ENCODE peak calls at places on chromosome 7, in six cellular contexts. R is HFF-Myc; B is fibroblast of lung; X is activated effector memory CD4-positive, alpha-beta T cell treated with anti-CD3 and anti-CD28 coated beads, Interleukin-2, amount 50 U/mL, for 16 hours; M is DMS153; Z is heart left ventricle. S is an unnamed sample.

GRCh38 chr7:137304624-137305235 is 38.8 kb downstream of the PTN start:
- DNase-seq in R (no peak), B (peak), X (no peak), M (no peak), Z (no peak), S (no peak)

GRCh38 chr7:107856806-107857540 is 34.0 kb upstream of the DLD start:
- DNase-seq in R (no peak), B (peak), X (no peak), M (no peak), Z (no peak), S (no peak)

GRCh38 chr7:65896279-65896678 is 23.4 kb downstream of the VKORC1L1 start:
- DNase-seq in R (no peak), B (no peak), X (no peak), M (no peak), Z (no peak), S (no peak)

GRCh38 chr7:52540041-52540440 is 495.4 kb upstream of the POM121L12 start:
- DNase-seq in R (no peak), B (peak), X (no peak), M (no peak), Z (no peak), S (peak)

GRCh38 chr7:50119815-50120637 is 27.0 kb upstream of the ZPBP start:
- DNase-seq in R (no peak), B (no peak), X (peak), M (no peak), Z (no peak), S (peak)

GRCh38 chr7:130756316-130756715 is 22.3 kb upstream of the KLF14 start:
- DNase-seq in R (no peak), B (no peak), X (no peak), M (no peak), Z (no peak), S (no peak)

GRCh38 chr7:31664890-31665289 is 22.1 kb upstream of the PPP1R17 start:
- DNase-seq in R (no peak), B (no peak), X (no peak), M (no peak), Z (no peak), S (no peak)

GRCh38 chr7:80147543-80148376 is 13.1 kb downstream of the GNAI1 start:
- DNase-seq in R (no peak), B (peak), X (no peak), M (no peak), Z (no peak), S (no peak)

GRCh38 chr7:110591341-110591740 is 499.6 kb upstream of the LRRN3 start:
- DNase-seq in R (no peak), B (peak), X (no peak), M (no peak), Z (no peak), S (no peak)

GRCh38 chr7:104805449-104806317 is 208.3 kb upstream of the KMT2E start:
- DNase-seq in R (no peak), B (no peak), X (no peak), M (no peak), Z (no peak), S (no peak)

GRCh38 chr7:44603208-44603607 is 3.2 kb upstream of the OGDH start:
- DNase-seq in R (no peak), B (no peak), X (no peak), M (no peak), Z (no peak), S (peak)

S was measured in PC-3.